ENCODE peak calls at places on chromosomes 6 and 20, in eight cellular contexts. One of them, this sample, is unnamed.

GRCh38 chr20:63968928-63969760 is 586 bp downstream of the ZNF512B start:
- DNase-seq in kidney epithelial cell: no peak
- DNase-seq in left ventricle myocardium inferior: peak
- DNase-seq in fibroblast of pulmonary artery: no peak
- DNase-seq in CD4-positive, CD25-positive, alpha-beta regulatory T cell: peak
- DNase-seq in fibroblast of lung: no peak
- DNase-seq in tibial nerve: no peak
- DNase-seq in retinal pigment epithelial cell: no peak
- DNase-seq in this sample: no peak

GRCh38 chr6:44291841-44292240 is 21.3 kb downstream of the AARS2 start:
- DNase-seq in fibroblast of lung: no peak
- DNase-seq in CD4-positive, CD25-positive, alpha-beta regulatory T cell: no peak
- DNase-seq in retinal pigment epithelial cell: no peak
- DNase-seq in kidney epithelial cell: no peak
- DNase-seq in left ventricle myocardium inferior: no peak
- DNase-seq in fibroblast of pulmonary artery: no peak
- DNase-seq in tibial nerve: no peak
- DNase-seq in this sample: no peak

GRCh38 chr6:157693867-157694266 is 129.2 kb upstream of the SNX9 start:
- DNase-seq in kidney epithelial cell: no peak
- DNase-seq in fibroblast of lung: no peak
- DNase-seq in left ventricle myocardium inferior: peak
- DNase-seq in CD4-positive, CD25-positive, alpha-beta regulatory T cell: no peak
- DNase-seq in fibroblast of pulmonary artery: no peak
- DNase-seq in retinal pigment epithelial cell: no peak
- DNase-seq in tibial nerve: no peak
- DNase-seq in this sample: no peak

GRCh38 chr20:61262514-61262913 is 10.5 kb downstream of the CDH4 start:
- DNase-seq in CD4-positive, CD25-positive, alpha-beta regulatory T cell: no peak
- DNase-seq in tibial nerve: no peak
- DNase-seq in fibroblast of pulmonary artery: no peak
- DNase-seq in retinal pigment epithelial cell: no peak
- DNase-seq in fibroblast of lung: no peak
- DNase-seq in left ventricle myocardium inferior: no peak
- DNase-seq in kidney epithelial cell: no peak
- DNase-seq in this sample: no peak

GRCh38 chr6:126041516-126042447 is 55.4 kb downstream of the TRMT11 start:
- DNase-seq in fibroblast of pulmonary artery: no peak
- DNase-seq in kidney epithelial cell: no peak
- DNase-seq in left ventricle myocardium inferior: no peak
- DNase-seq in retinal pigment epithelial cell: no peak
- DNase-seq in tibial nerve: no peak
- DNase-seq in CD4-positive, CD25-positive, alpha-beta regulatory T cell: no peak
- DNase-seq in fibroblast of lung: peak
- DNase-seq in this sample: peak

GRCh38 chr6:8442149-8442548 is 6.8 kb upstream of the SLC35B3 start:
- DNase-seq in kidney epithelial cell: no peak
- DNase-seq in left ventricle myocardium inferior: no peak
- DNase-seq in fibroblast of lung: no peak
- DNase-seq in tibial nerve: no peak
- DNase-seq in CD4-positive, CD25-positive, alpha-beta regulatory T cell: no peak
- DNase-seq in fibroblast of pulmonary artery: no peak
- DNase-seq in retinal pigment epithelial cell: no peak
- DNase-seq in this sample: no peak

GRCh38 chr6:146258206-146258605 is 229.3 kb downstream of the GRM1 start:
- DNase-seq in tibial nerve: no peak
- DNase-seq in fibroblast of lung: no peak
- DNase-seq in left ventricle myocardium inferior: no peak
- DNase-seq in CD4-positive, CD25-positive, alpha-beta regulatory T cell: no peak
- DNase-seq in kidney epithelial cell: no peak
- DNase-seq in fibroblast of pulmonary artery: peak
- DNase-seq in retinal pigment epithelial cell: no peak
- DNase-seq in this sample: peak

GRCh38 chr6:71287038-71287437 is 1.6 kb upstream of the OGFRL1 start:
- DNase-seq in tibial nerve: peak
- DNase-seq in kidney epithelial cell: no peak
- DNase-seq in fibroblast of lung: peak
- DNase-seq in left ventricle myocardium inferior: no peak
- DNase-seq in retinal pigment epithelial cell: no peak
- DNase-seq in CD4-positive, CD25-positive, alpha-beta regulatory T cell: no peak
- DNase-seq in fibroblast of pulmonary artery: no peak
- DNase-seq in this sample: no peak

GRCh38 chr6:170306324-170307079 is at the start of gene FAM120B:
- DNase-seq in tibial nerve: peak
- DNase-seq in fibroblast of lung: peak
- DNase-seq in left ventricle myocardium inferior: peak
- DNase-seq in kidney epithelial cell: peak
- DNase-seq in CD4-positive, CD25-positive, alpha-beta regulatory T cell: peak
- DNase-seq in fibroblast of pulmonary artery: peak
- DNase-seq in retinal pigment epithelial cell: peak
- DNase-seq in this sample: peak

GRCh38 chr6:170307080-170307545 is 555 bp downstream of the FAM120B start:
- DNase-seq in CD4-positive, CD25-positive, alpha-beta regulatory T cell: no peak
- DNase-seq in tibial nerve: no peak
- DNase-seq in left ventricle myocardium inferior: no peak
- DNase-seq in fibroblast of lung: no peak
- DNase-seq in fibroblast of pulmonary artery: no peak
- DNase-seq in kidney epithelial cell: no peak
- DNase-seq in retinal pigment epithelial cell: no peak
- DNase-seq in this sample: no peak

GRCh38 chr6:170305772-170306323 is 710 bp upstream of the FAM120B start:
- DNase-seq in left ventricle myocardium inferior: no peak
- DNase-seq in retinal pigment epithelial cell: no peak
- DNase-seq in CD4-positive, CD25-positive, alpha-beta regulatory T cell: peak
- DNase-seq in fibroblast of lung: no peak
- DNase-seq in kidney epithelial cell: no peak
- DNase-seq in tibial nerve: no peak
- DNase-seq in fibroblast of pulmonary artery: no peak
- DNase-seq in this sample: no peak

GRCh38 chr6:170311696-170312095 is 5.1 kb downstream of the FAM120B start:
- DNase-seq in tibial nerve: no peak
- DNase-seq in CD4-positive, CD25-positive, alpha-beta regulatory T cell: no peak
- DNase-seq in kidney epithelial cell: no peak
- DNase-seq in fibroblast of pulmonary artery: no peak
- DNase-seq in left ventricle myocardium inferior: no peak
- DNase-seq in fibroblast of lung: no peak
- DNase-seq in retinal pigment epithelial cell: no peak
- DNase-seq in this sample: no peak

GRCh38 chr6:170308761-170309160 is 2.2 kb downstream of the FAM120B start:
- DNase-seq in tibial nerve: no peak
- DNase-seq in retinal pigment epithelial cell: no peak
- DNase-seq in fibroblast of lung: no peak
- DNase-seq in left ventricle myocardium inferior: no peak
- DNase-seq in fibroblast of pulmonary artery: no peak
- DNase-seq in CD4-positive, CD25-positive, alpha-beta regulatory T cell: no peak
- DNase-seq in kidney epithelial cell: no peak
- DNase-seq in this sample: no peak
- H3K4me3 ChIP-seq in tibial nerve: no peak
- H3K4me3 ChIP-seq in retinal pigment epithelial cell: no peak
- H3K4me3 ChIP-seq in fibroblast of lung: no peak
- H3K4me3 ChIP-seq in left ventricle myocardium inferior: no peak
- H3K4me3 ChIP-seq in fibroblast of pulmonary artery: no peak
- H3K4me3 ChIP-seq in CD4-positive, CD25-positive, alpha-beta regulatory T cell: peak
- H3K4me3 ChIP-seq in kidney epithelial cell: no peak
- H3K4me3 ChIP-seq in this sample: no peak

GRCh38 chr6:77463881-77464867 is 883 bp upstream of the HTR1B start:
- DNase-seq in retinal pigment epithelial cell: no peak
- DNase-seq in fibroblast of pulmonary artery: no peak
- DNase-seq in tibial nerve: no peak
- DNase-seq in kidney epithelial cell: no peak
- DNase-seq in CD4-positive, CD25-positive, alpha-beta regulatory T cell: no peak
- DNase-seq in fibroblast of lung: no peak
- DNase-seq in left ventricle myocardium inferior: no peak
- DNase-seq in this sample: no peak
- H3K4me3 ChIP-seq in retinal pigment epithelial cell: peak
- H3K4me3 ChIP-seq in fibroblast of pulmonary artery: peak
- H3K4me3 ChIP-seq in tibial nerve: peak
- H3K4me3 ChIP-seq in kidney epithelial cell: peak
- H3K4me3 ChIP-seq in CD4-positive, CD25-positive, alpha-beta regulatory T cell: no peak
- H3K4me3 ChIP-seq in fibroblast of lung: peak
- H3K4me3 ChIP-seq in left ventricle myocardium inferior: peak
- H3K4me3 ChIP-seq in this sample: peak

GRCh38 chr6:32964776-32965175 is 3.6 kb upstream of the BRD2 start:
- DNase-seq in kidney epithelial cell: no peak
- DNase-seq in retinal pigment epithelial cell: no peak
- DNase-seq in fibroblast of pulmonary artery: no peak
- DNase-seq in tibial nerve: no peak
- DNase-seq in fibroblast of lung: no peak
- DNase-seq in left ventricle myocardium inferior: no peak
- DNase-seq in CD4-positive, CD25-positive, alpha-beta regulatory T cell: no peak
- DNase-seq in this sample: no peak
- H3K4me3 ChIP-seq in kidney epithelial cell: no peak
- H3K4me3 ChIP-seq in retinal pigment epithelial cell: no peak
- H3K4me3 ChIP-seq in fibroblast of pulmonary artery: no peak
- H3K4me3 ChIP-seq in tibial nerve: no peak
- H3K4me3 ChIP-seq in fibroblast of lung: no peak
- H3K4me3 ChIP-seq in left ventricle myocardium inferior: no peak
- H3K4me3 ChIP-seq in CD4-positive, CD25-positive, alpha-beta regulatory T cell: no peak
- H3K4me3 ChIP-seq in this sample: no peak

GRCh38 chr6:106005954-106006353 is 80.2 kb upstream of the PRDM1 start:
- DNase-seq in fibroblast of pulmonary artery: no peak
- DNase-seq in kidney epithelial cell: no peak
- DNase-seq in left ventricle myocardium inferior: no peak
- DNase-seq in fibroblast of lung: peak
- DNase-seq in tibial nerve: no peak
- DNase-seq in retinal pigment epithelial cell: no peak
- DNase-seq in CD4-positive, CD25-positive, alpha-beta regulatory T cell: no peak
- DNase-seq in this sample: no peak
- H3K4me3 ChIP-seq in fibroblast of pulmonary artery: no peak
- H3K4me3 ChIP-seq in kidney epithelial cell: no peak
- H3K4me3 ChIP-seq in left ventricle myocardium inferior: no peak
- H3K4me3 ChIP-seq in fibroblast of lung: no peak
- H3K4me3 ChIP-seq in tibial nerve: no peak
- H3K4me3 ChIP-seq in retinal pigment epithelial cell: no peak
- H3K4me3 ChIP-seq in CD4-positive, CD25-positive, alpha-beta regulatory T cell: no peak
- H3K4me3 ChIP-seq in this sample: no peak

This sample was measured in astrocyte.